ENCODE peak calls at places on chromosome 16, in eight cellular contexts. L, E, W, O, X, I, H and N are unnamed samples.

GRCh38 chr16:52546291-52546941 is 527 bp downstream of the TOX3 start:
- DNase-seq in L (peak), E (no peak), W (no peak), O (peak), X (peak), I (peak), H (no peak), N (no peak)

GRCh38 chr16:64182985-64183384 is 938.9 kb downstream of the CDH11 start:
- DNase-seq in L (no peak), E (peak), W (no peak), O (no peak), X (no peak), I (no peak), H (no peak), N (no peak)

GRCh38 chr16:67245674-67246080 is 1.6 kb downstream of the FHOD1 start:
- DNase-seq in L (peak), E (no peak), W (no peak), O (no peak), X (no peak), I (no peak), H (no peak), N (no peak)

GRCh38 chr16:1788095-1788707 is 5.3 kb downstream of the IGFALS start:
- DNase-seq in L (no peak), E (no peak), W (no peak), O (no peak), X (no peak), I (no peak), H (no peak), N (no peak)

GRCh38 chr16:25493136-25493811 is 198.5 kb upstream of the HS3ST4 start:
- DNase-seq in L (no peak), E (no peak), W (no peak), O (no peak), X (no peak), I (no peak), H (no peak), N (peak)

GRCh38 chr16:85615014-85615851 is 2.1 kb downstream of the GSE1 start:
- DNase-seq in L (no peak), E (no peak), W (peak), O (peak), X (peak), I (peak), H (peak), N (no peak)

GRCh38 chr16:29858149-29858899 is 4.7 kb downstream of the CDIPT start:
- DNase-seq in L (no peak), E (no peak), W (no peak), O (no peak), X (no peak), I (no peak), H (no peak), N (no peak)

GRCh38 chr16:4190086-4190485 is 51.8 kb downstream of the SRL start:
- DNase-seq in L (no peak), E (no peak), W (no peak), O (no peak), X (no peak), I (no peak), H (no peak), N (no peak)

GRCh38 chr16:80725566-80726162 is 78.7 kb downstream of the CDYL2 start:
- DNase-seq in L (no peak), E (no peak), W (no peak), O (peak), X (no peak), I (no peak), H (no peak), N (peak)

GRCh38 chr16:66924527-66925321 is 611 bp downstream of the RRAD start:
- DNase-seq in L (peak), E (no peak), W (no peak), O (peak), X (peak), I (peak), H (no peak), N (no peak)

GRCh38 chr16:78916928-78917545 is 683.5 kb downstream of the MAF start:
- DNase-seq in L (no peak), E (no peak), W (no peak), O (no peak), X (no peak), I (no peak), H (no peak), N (no peak)

GRCh38 chr16:78918805-78919204 is 681.7 kb downstream of the MAF start:
- DNase-seq in L (no peak), E (no peak), W (no peak), O (no peak), X (no peak), I (no peak), H (no peak), N (no peak)

GRCh38 chr16:78919852-78920251 is 680.7 kb downstream of the MAF start:
- DNase-seq in L (no peak), E (no peak), W (no peak), O (no peak), X (no peak), I (no peak), H (no peak), N (no peak)

DNA sequence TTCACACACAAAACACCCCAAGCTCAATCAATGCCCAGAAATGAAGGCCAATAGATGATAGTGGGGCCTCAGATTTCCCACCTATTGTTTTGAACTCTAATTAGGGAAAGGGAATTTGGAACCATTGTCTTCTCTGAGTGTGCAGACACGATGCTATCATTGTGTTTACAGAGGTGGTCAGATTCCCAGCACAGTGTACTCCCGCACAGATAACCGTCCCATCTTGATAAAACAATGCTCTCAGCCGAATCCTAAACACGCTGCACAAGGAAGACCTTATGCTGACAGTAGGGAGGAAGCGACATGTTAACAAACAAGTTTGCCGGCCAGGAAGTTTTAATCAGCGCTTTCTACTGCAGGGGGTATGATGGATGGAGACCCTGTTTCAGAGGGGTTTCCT is 684.6 kb downstream of the MAF start:
- DNase-seq in L (no peak), E (no peak), W (no peak), O (no peak), X (no peak), I (peak), H (no peak), N (no peak)
- H3K4me2 ChIP-seq in L (no peak), E (no peak), W (no peak), O (no peak), X (no peak), I (peak), H (no peak), N (no peak)

GRCh38 chr16:9091867-9092281 is 430 bp downstream of the HAPSTR1 start:
- DNase-seq in L (peak), E (peak), W (no peak), O (peak), X (no peak), I (no peak), H (no peak), N (no peak)
- H3K4me3 ChIP-seq in L (peak), E (peak), W (peak), O (peak), X (peak), I (peak), H (peak), N (peak)

GRCh38 chr16:71626018-71626857 is at the start of gene MARVELD3:
- DNase-seq in L (peak), E (no peak), W (peak), O (peak), X (peak), I (peak), H (peak), N (no peak)
- TF ChIP-seq EZH2 in L (peak), E (peak), W (no peak), O (peak), X (no peak), I (peak), H (no peak), N (peak)

DNA sequence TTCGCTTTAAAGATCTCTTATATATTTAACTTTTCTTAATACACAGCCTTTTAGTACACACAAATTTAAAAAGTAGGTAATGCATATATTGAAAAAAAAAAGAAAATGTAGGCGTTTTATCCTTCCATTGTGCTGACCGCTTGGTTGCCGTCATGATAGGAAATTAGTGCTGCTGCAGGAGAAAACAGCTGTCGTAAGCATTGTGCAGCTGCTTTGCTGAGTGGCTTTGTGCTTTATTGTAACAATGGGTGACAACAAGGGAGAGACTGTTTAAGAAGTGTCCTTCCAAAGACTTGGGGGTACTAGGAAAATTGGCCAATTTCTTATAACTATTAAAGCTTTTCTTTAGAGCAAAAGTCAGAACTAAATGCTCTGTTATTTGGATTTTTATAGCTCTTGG is 5.0 kb downstream of the HERPUD1 start:
- DNase-seq in L (no peak), E (no peak), W (no peak), O (no peak), X (no peak), I (no peak), H (no peak), N (no peak)
- H3K4me2 ChIP-seq in L (peak), E (no peak), W (no peak), O (no peak), X (no peak), I (no peak), H (no peak), N (no peak)

GRCh38 chr16:23682181-23682580 is 3.5 kb downstream of the PLK1 start:
- DNase-seq in L (peak), E (no peak), W (no peak), O (no peak), X (no peak), I (no peak), H (no peak), N (peak)
- H3K4me3 ChIP-seq in L (no peak), E (no peak), W (no peak), O (no peak), X (no peak), I (no peak), H (no peak), N (no peak)

DNA sequence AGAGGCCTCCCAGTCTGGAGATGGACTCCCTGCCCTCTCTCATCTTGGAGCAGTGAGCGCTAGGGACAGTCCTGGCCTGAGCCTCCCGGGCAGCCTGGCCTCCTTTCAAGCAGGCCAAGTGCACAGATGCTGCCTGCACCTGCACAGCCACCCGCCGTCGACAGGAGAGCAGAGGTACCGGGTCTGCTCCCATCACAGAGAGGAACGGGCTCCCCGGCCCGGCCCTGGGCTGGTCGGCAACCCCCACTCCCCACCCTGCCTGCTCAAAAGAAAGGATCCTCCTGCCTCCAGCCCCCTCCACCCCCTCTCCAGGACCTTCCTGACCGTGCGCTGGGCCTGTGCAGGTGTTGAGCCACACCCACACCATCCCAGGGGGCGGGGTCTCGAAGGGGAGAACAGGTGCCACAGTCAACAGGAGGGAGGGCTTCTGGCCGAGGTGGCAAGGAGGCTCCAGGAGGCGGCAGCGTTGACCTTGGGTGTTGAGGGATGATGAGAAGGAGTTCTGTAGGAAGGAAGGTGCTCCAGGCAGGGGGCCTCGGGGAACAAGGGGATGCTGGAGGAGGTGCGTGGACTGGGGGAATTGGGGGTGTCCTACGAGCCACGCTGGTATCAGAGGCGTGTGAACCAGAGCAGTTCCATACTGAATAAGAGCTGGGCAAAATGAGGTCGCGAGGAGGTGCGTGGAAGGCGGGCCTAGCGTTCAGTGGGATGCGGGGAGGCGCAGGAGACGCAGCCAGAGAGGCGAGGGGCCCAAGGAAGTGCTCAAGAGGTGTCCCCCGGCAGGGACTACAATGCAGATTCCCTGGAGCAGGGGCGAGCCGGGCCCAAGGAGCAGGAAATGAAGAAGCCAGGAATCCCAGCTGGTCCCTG is 967 bp upstream of the CDH15 start:
- DNase-seq in L (no peak), E (no peak), W (peak), O (peak), X (peak), I (no peak), H (peak), N (no peak)
- TF ChIP-seq EZH2 in L (no peak), E (no peak), W (no peak), O (no peak), X (no peak), I (peak), H (no peak), N (no peak)

DNA sequence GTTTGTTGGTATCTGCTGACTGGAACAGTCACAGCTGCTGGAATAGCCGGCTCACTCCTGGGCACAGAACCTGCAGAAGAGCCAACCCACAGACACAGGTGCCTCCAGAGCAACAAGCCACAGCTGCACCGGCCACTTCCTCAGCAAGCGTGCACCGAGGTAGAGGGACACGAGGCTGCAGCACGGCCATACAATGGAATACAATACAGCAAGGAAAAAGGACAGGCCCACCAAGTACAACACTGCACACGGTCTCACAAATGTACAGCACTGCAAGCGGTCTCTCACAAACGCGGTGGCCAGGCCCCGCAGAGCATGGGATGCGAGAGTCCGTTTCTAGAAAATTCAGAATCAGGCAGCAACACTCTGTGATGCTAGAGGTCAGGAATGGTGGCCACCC is 47.4 kb upstream of the PABPN1L start:
- DNase-seq in L (no peak), E (no peak), W (no peak), O (no peak), X (no peak), I (no peak), H (no peak), N (no peak)
- H3K4me2 ChIP-seq in L (no peak), E (no peak), W (no peak), O (no peak), X (no peak), I (no peak), H (no peak), N (no peak)